ENCODE peak calls at places on chromosomes 4 and X, in nine cellular contexts. H is adrenal gland, N is WERI-Rb-1, O is fibroblast of lung, K is psoas muscle, M is left lung, T is coronary artery, I is keratinocyte, U is lower lobe of right lung. J is an unnamed sample.

GRCh38 chr4:98293089-98293887 is 32.1 kb downstream of the RAP1GDS1 start:
- DNase-seq in H (no peak), N (no peak), O (no peak), K (no peak), M (no peak), T (no peak), I (no peak), U (no peak), J (no peak)

GRCh38 chrX:916235-916609 is 285.6 kb downstream of the SHOX start:
- DNase-seq in H (no peak), N (no peak), O (no peak), K (no peak), M (no peak), T (no peak), I (no peak), U (no peak), J (no peak)

GRCh38 chrX:110146521-110146920 is 143.6 kb downstream of the TMEM164 start:
- DNase-seq in H (peak), N (peak), O (peak), K (no peak), M (no peak), T (no peak), I (no peak), U (no peak), J (peak)

GRCh38 chr4:85067342-85067741 is 100.9 kb upstream of the WDFY3 start:
- DNase-seq in H (no peak), N (no peak), O (no peak), K (no peak), M (no peak), T (no peak), I (no peak), U (no peak), J (no peak)

GRCh38 chr4:8353158-8353495 is 83.6 kb downstream of the HTRA3 start:
- DNase-seq in H (no peak), N (no peak), O (no peak), K (no peak), M (peak), T (no peak), I (no peak), U (no peak), J (no peak)

GRCh38 chr4:75724066-75724866 is at the start of gene USO1:
- DNase-seq in H (peak), N (peak), O (peak), K (peak), M (peak), T (peak), I (peak), U (peak), J (peak)

GRCh38 chr4:76658231-76659102 is 223.4 kb downstream of the SHROOM3 start:
- DNase-seq in H (no peak), N (no peak), O (peak), K (no peak), M (no peak), T (no peak), I (no peak), U (no peak), J (no peak)

GRCh38 chr4:89242864-89243740 is 64.5 kb downstream of the GPRIN3 start:
- DNase-seq in H (no peak), N (no peak), O (no peak), K (no peak), M (no peak), T (no peak), I (no peak), U (no peak), J (no peak)

GRCh38 chrX:65697915-65698796 is 30.7 kb downstream of the MSN start:
- DNase-seq in H (peak), N (no peak), O (no peak), K (no peak), M (peak), T (no peak), I (no peak), U (peak), J (peak)

GRCh38 chr4:136664988-136665387 is 867.3 kb downstream of the PCDH18 start:
- DNase-seq in H (no peak), N (no peak), O (peak), K (no peak), M (no peak), T (no peak), I (no peak), U (no peak), J (no peak)

GRCh38 chr4:28772066-28772465 is 1911.4 kb downstream of the STIM2 start:
- DNase-seq in H (no peak), N (no peak), O (peak), K (no peak), M (no peak), T (no peak), I (no peak), U (no peak), J (no peak)

GRCh38 chrX:105463483-105463882 is 243.0 kb upstream of the TEX13A start:
- DNase-seq in H (no peak), N (no peak), O (peak), K (no peak), M (no peak), T (no peak), I (no peak), U (no peak), J (no peak)

GRCh38 chr4:158796370-158797140 is 27.7 kb downstream of the FNIP2 start:
- DNase-seq in H (no peak), N (no peak), O (no peak), K (no peak), M (peak), T (no peak), I (no peak), U (peak), J (no peak)

GRCh38 chr4:97150966-97151365 is 992.3 kb downstream of the STPG2 start:
- DNase-seq in H (no peak), N (no peak), O (no peak), K (no peak), M (no peak), T (no peak), I (no peak), U (no peak), J (no peak)

GRCh38 chr4:117134386-117134785 is 49.0 kb upstream of the TRAM1L1 start:
- DNase-seq in H (no peak), N (peak), O (peak), K (no peak), M (no peak), T (no peak), I (peak), U (no peak), J (peak)

GRCh38 chr4:150090836-150091235 is 12.6 kb downstream of the DCLK2 start:
- DNase-seq in H (no peak), N (no peak), O (peak), K (no peak), M (no peak), T (no peak), I (no peak), U (no peak), J (no peak)

GRCh38 chrX:20363003-20363674 is 96.4 kb upstream of the RPS6KA3 start:
- DNase-seq in H (no peak), N (no peak), O (no peak), K (no peak), M (no peak), T (no peak), I (no peak), U (no peak), J (no peak)

GRCh38 chr4:138367942-138368341 is 125.8 kb upstream of the SLC7A11 start:
- DNase-seq in H (no peak), N (no peak), O (no peak), K (no peak), M (no peak), T (no peak), I (no peak), U (no peak), J (no peak)

GRCh38 chr4:168432419-168433146 is 47.7 kb downstream of the DDX60L start:
- DNase-seq in H (no peak), N (no peak), O (no peak), K (no peak), M (no peak), T (no peak), I (no peak), U (no peak), J (no peak)

GRCh38 chr4:112531146-112531545 is 15.2 kb upstream of the NEUROG2 start:
- DNase-seq in H (no peak), N (no peak), O (no peak), K (no peak), M (no peak), T (no peak), I (no peak), U (no peak), J (no peak)

GRCh38 chrX:47556045-47556623 is 4.9 kb upstream of the ARAF start:
- DNase-seq in H (peak), N (no peak), O (peak), K (peak), M (peak), T (peak), I (peak), U (peak), J (peak)

GRCh38 chrX:3262906-3263305 is 83.5 kb downstream of the MXRA5 start:
- DNase-seq in H (peak), N (no peak), O (peak), K (no peak), M (no peak), T (no peak), I (peak), U (no peak), J (no peak)
- H3K27ac ChIP-seq in H (peak), N (no peak), O (no peak), K (no peak), M (no peak), T (no peak), I (peak), U (no peak), J (no peak)

GRCh38 chrX:11461181-11462001 is 168.2 kb downstream of the AMELX start:
- DNase-seq in H (no peak), N (no peak), O (no peak), K (no peak), M (no peak), T (no peak), I (no peak), U (no peak), J (no peak)

GRCh38 chrX:11462648-11463047 is 169.4 kb downstream of the AMELX start:
- DNase-seq in H (no peak), N (no peak), O (no peak), K (no peak), M (no peak), T (no peak), I (no peak), U (no peak), J (no peak)

GRCh38 chrX:11458175-11458574 is 165.0 kb downstream of the AMELX start:
- DNase-seq in H (no peak), N (no peak), O (peak), K (no peak), M (no peak), T (no peak), I (no peak), U (no peak), J (peak)

GRCh38 chrX:11462136-11462535 is 168.9 kb downstream of the AMELX start:
- DNase-seq in H (no peak), N (no peak), O (no peak), K (no peak), M (no peak), T (no peak), I (no peak), U (no peak), J (no peak)

GRCh38 chrX:11460347-11460746 is 167.1 kb downstream of the AMELX start:
- DNase-seq in H (no peak), N (no peak), O (no peak), K (no peak), M (no peak), T (no peak), I (no peak), U (no peak), J (no peak)
- TF ChIP-seq CTCF in H (no peak), N (no peak), O (no peak), K (no peak), M (no peak), T (no peak), I (no peak), U (no peak), J (no peak)

DNA sequence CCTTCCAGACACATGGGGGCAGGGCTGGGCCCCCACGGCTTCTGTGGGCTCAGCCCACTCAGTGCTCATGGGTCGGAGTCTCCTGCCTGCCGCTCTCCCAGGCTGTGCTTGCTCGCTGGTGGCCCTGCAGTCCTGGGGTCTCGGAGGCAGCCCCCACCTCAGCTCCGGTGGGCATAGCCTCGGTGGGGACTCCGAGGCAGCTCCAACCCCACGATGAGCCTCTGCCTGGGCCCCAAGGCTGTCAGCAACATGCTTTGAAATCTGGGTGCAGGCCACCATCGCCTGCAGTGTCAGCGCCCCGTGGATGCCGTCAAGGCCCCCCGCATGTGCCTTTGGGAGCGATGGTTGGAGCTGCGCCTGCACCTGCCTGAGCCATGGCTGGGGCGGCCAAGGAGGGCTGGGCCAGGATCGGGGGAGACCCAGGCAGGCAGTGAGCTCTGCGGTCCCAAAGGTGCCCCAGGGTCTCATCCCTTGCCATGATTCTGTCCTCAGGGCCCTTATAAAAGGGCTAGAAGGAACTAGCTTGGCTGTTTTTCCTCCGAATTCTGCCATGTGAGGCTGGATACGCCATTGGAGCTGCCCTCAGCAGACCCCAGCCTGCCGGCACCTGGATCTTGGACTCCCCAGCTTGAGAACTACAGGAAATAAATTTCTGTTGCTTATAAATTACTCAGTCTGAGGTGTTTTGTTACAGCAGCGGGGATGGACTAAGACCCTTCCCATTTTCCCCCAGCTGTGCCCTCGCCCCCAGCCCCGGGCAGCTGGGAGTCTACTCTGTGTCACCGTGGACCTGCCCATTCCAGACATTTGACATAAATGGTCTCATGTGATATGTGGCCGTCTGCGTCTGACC is 30.4 kb upstream of the SPON2 start:
- DNase-seq in H (no peak), N (no peak), O (no peak), K (no peak), M (peak), T (peak), I (no peak), U (no peak), J (no peak)
- H3K4me3 ChIP-seq in H (no peak), N (no peak), O (no peak), K (no peak), M (no peak), T (no peak), I (no peak), U (peak), J (no peak)

GRCh38 chrX:154050113-154050495 is 30.4 kb upstream of the IRAK1 start:
- DNase-seq in H (no peak), N (no peak), O (no peak), K (no peak), M (no peak), T (no peak), I (no peak), U (no peak), J (no peak)

GRCh38 chrX:154049209-154050112 is 29.8 kb upstream of the IRAK1 start:
- DNase-seq in H (no peak), N (no peak), O (no peak), K (peak), M (no peak), T (no peak), I (no peak), U (no peak), J (no peak)

GRCh38 chrX:154046262-154046771 is 26.6 kb upstream of the IRAK1 start:
- DNase-seq in H (no peak), N (no peak), O (peak), K (no peak), M (no peak), T (no peak), I (no peak), U (no peak), J (peak)

GRCh38 chrX:154047266-154047665 is 27.6 kb upstream of the IRAK1 start:
- DNase-seq in H (no peak), N (no peak), O (no peak), K (no peak), M (no peak), T (no peak), I (no peak), U (no peak), J (no peak)

GRCh38 chrX:154048398-154048797 is 28.7 kb upstream of the IRAK1 start:
- DNase-seq in H (no peak), N (no peak), O (no peak), K (no peak), M (no peak), T (no peak), I (no peak), U (no peak), J (no peak)
- H3K27ac ChIP-seq in H (no peak), N (no peak), O (no peak), K (peak), M (no peak), T (no peak), I (no peak), U (no peak), J (no peak)

GRCh38 chr4:154503598-154503997 is 12.0 kb upstream of the DCHS2 start:
- DNase-seq in H (no peak), N (no peak), O (peak), K (no peak), M (no peak), T (no peak), I (no peak), U (no peak), J (no peak)
- TF ChIP-seq CTCF in H (peak), N (peak), O (peak), K (peak), M (no peak), T (no peak), I (peak), U (peak), J (peak)

GRCh38 chr4:56183344-56183959 is 203.8 kb downstream of the AASDH start:
- DNase-seq in H (no peak), N (no peak), O (no peak), K (no peak), M (no peak), T (no peak), I (no peak), U (no peak), J (no peak)
- H3K4me3 ChIP-seq in H (no peak), N (no peak), O (no peak), K (no peak), M (no peak), T (no peak), I (no peak), U (no peak), J (no peak)